ENCODE peak calls at places on chromosomes 13 and 19, in six cellular contexts. R is H9, H is IMR-90, C is H1, W is neuronal stem cell, V is mesendoderm. Q is an unnamed sample.

GRCh38 chr13:51502206-51502651 is 49.4 kb upstream of the INTS6 start:
- DNase-seq in R (no peak), V (no peak), H (peak), W (no peak), C (no peak), Q (peak)

GRCh38 chr13:30718661-30719520 is 16.5 kb upstream of the ALOX5AP start:
- DNase-seq in V (no peak), W (no peak), R (no peak), H (peak), C (no peak), Q (peak)

GRCh38 chr13:85557651-85558050 is 241.6 kb downstream of the SLITRK6 start:
- DNase-seq in C (no peak), W (no peak), H (no peak), V (no peak), R (no peak), Q (no peak)

GRCh38 chr13:100356889-100357288 is 231.7 kb downstream of the GGACT start:
- DNase-seq in C (no peak), H (peak), R (no peak), W (no peak), V (no peak), Q (peak)

GRCh38 chr19:34654796-34655195 is 22.2 kb downstream of the SCGB2B2 start:
- DNase-seq in V (no peak), R (no peak), H (no peak), C (no peak), W (no peak), Q (no peak)

GRCh38 chr19:53019684-53020083 is 6.0 kb downstream of the ERVV-1 start:
- DNase-seq in H (no peak), V (peak), C (peak), R (peak), W (no peak), Q (no peak)

GRCh38 chr19:6362024-6362344 is 653 bp downstream of the CLPP start:
- DNase-seq in C (peak), H (no peak), R (no peak), W (no peak), V (no peak), Q (no peak)

GRCh38 chr13:36417328-36417727 is 15.0 kb upstream of the CCNA1 start:
- DNase-seq in C (no peak), R (no peak), V (no peak), H (no peak), W (no peak), Q (no peak)

GRCh38 chr13:30037766-30038165 is 187.3 kb upstream of the UBL3 start:
- DNase-seq in H (peak), R (no peak), W (no peak), V (no peak), C (no peak), Q (peak)

GRCh38 chr19:29524201-29524911 is 1.4 kb upstream of the VSTM2B start:
- DNase-seq in V (peak), H (no peak), R (peak), C (no peak), W (peak), Q (no peak)

GRCh38 chr19:54256250-54257115 is 590 bp downstream of the LILRB5 start:
- DNase-seq in W (no peak), R (peak), C (peak), V (no peak), H (no peak), Q (no peak)

GRCh38 chr19:35379992-35380391 is 9.1 kb downstream of the GPR42 start:
- DNase-seq in R (no peak), V (no peak), C (no peak), H (no peak), W (no peak), Q (peak)

GRCh38 chr19:29098091-29098490 is 114.9 kb downstream of the UQCRFS1 start:
- DNase-seq in R (no peak), W (no peak), C (no peak), H (no peak), V (no peak), Q (no peak)

GRCh38 chr13:96836733-96837132 is 157.5 kb downstream of the OXGR1 start:
- DNase-seq in C (no peak), W (no peak), V (no peak), H (no peak), R (no peak), Q (no peak)

GRCh38 chr19:45154064-45154827 is 6.5 kb downstream of the NKPD1 start:
- DNase-seq in W (no peak), V (peak), R (no peak), H (peak), C (no peak), Q (peak)

GRCh38 chr13:106882222-106882621 is 314.3 kb upstream of the ARGLU1 start:
- DNase-seq in W (peak), V (peak), C (no peak), H (no peak), R (no peak), Q (no peak)

GRCh38 chr13:50403311-50403710 is 388.1 kb downstream of the KCNRG start:
- DNase-seq in H (peak), C (no peak), V (no peak), R (no peak), W (no peak), Q (no peak)

GRCh38 chr13:51222510-51223283 is 499 bp downstream of the FAM124A start:
- DNase-seq in V (peak), W (peak), C (peak), R (no peak), H (no peak), Q (peak)

GRCh38 chr19:16749326-16749725 is 29.7 kb downstream of the NWD1 start:
- DNase-seq in V (no peak), W (no peak), R (no peak), H (no peak), C (no peak), Q (no peak)

GRCh38 chr13:107873908-107874307 is 341.4 kb downstream of the LIG4 start:
- DNase-seq in H (no peak), W (no peak), C (no peak), R (no peak), V (no peak), Q (no peak)

GRCh38 chr13:112617754-112618375 is 29.9 kb upstream of the TUBGCP3 start:
- DNase-seq in H (no peak), C (peak), W (no peak), R (no peak), V (no peak), Q (no peak)

GRCh38 chr13:34757441-34757840 is 184.6 kb upstream of the NBEA start:
- DNase-seq in R (no peak), W (no peak), H (no peak), C (no peak), V (no peak), Q (no peak)

GRCh38 chr13:85241045-85241444 is 558.2 kb downstream of the SLITRK6 start:
- DNase-seq in V (no peak), C (no peak), W (no peak), R (no peak), H (peak), Q (peak)

GRCh38 chr13:95641961-95642621 is 2.4 kb downstream of the DZIP1 start:
- DNase-seq in H (peak), R (peak), C (peak), W (peak), V (peak), Q (peak)

GRCh38 chr13:73303858-73304257 is 245.1 kb downstream of the KLF5 start:
- DNase-seq in V (peak), W (no peak), H (peak), R (peak), C (no peak), Q (no peak)

GRCh38 chr13:47831265-47831664 is 169.8 kb downstream of the SUCLA2 start:
- DNase-seq in V (no peak), H (peak), R (no peak), W (no peak), C (no peak), Q (peak)

GRCh38 chr13:25689539-25689938 is 317.8 kb downstream of the ATP8A2 start:
- DNase-seq in W (no peak), R (no peak), V (no peak), H (no peak), C (no peak), Q (no peak)

GRCh38 chr19:21127898-21128297 is 13.9 kb upstream of the ZNF431 start:
- DNase-seq in V (no peak), W (no peak), R (no peak), H (no peak), C (no peak), Q (no peak)

GRCh38 chr19:21133633-21134032 is 8.2 kb upstream of the ZNF431 start:
- DNase-seq in V (no peak), H (no peak), W (no peak), R (no peak), C (no peak), Q (no peak)

GRCh38 chr19:21128901-21129698 is 12.7 kb upstream of the ZNF431 start:
- DNase-seq in C (no peak), W (no peak), V (no peak), H (no peak), R (no peak), Q (no peak)

GRCh38 chr19:21127001-21127400 is 14.8 kb upstream of the ZNF431 start:
- DNase-seq in W (no peak), V (no peak), H (no peak), C (no peak), R (no peak), Q (no peak)

GRCh38 chr19:21130097-21130775 is 11.6 kb upstream of the ZNF431 start:
- DNase-seq in H (no peak), C (no peak), R (no peak), V (no peak), W (no peak), Q (no peak)
- H2BK5ac ChIP-seq in H (no peak), C (no peak), R (no peak), V (no peak), W (no peak), Q (no peak)

DNA sequence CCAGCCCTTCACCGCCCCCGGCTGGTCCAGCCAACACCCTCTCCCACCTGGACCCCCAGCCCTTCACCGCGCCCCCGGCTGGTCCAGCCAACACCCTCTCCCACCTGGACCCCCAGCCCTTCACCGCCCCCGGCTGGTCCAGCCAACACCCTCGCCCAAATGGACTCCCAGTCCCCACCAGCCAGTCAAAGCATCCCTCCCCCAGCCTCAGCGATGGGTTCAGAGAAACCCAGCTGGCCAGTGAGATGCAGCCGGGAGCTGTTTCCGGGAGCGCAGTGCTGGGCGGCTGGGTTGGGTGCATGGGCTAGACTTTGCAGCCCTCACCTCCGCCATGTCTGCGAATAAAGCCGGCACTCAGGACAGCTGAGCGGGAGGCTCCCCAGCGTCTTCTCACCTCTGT is 6.5 kb upstream of the CDC34 start:
- DNase-seq in W (no peak), H (no peak), R (no peak), V (no peak), C (no peak), Q (no peak)
- H3K4me2 ChIP-seq in W (no peak), H (no peak), R (no peak), V (no peak), C (no peak), Q (no peak)

GRCh38 chr19:48255376-48256303 is at the start of gene CARD8:
- DNase-seq in C (peak), W (peak), H (peak), R (peak), V (peak), Q (peak)
- H2BK5ac ChIP-seq in C (peak), W (no peak), H (peak), R (no peak), V (peak), Q (peak)

GRCh38 chr19:543912-544608 is at the start of gene GZMM:
- DNase-seq in C (no peak), H (no peak), W (no peak), V (no peak), R (peak), Q (no peak)
- H3K4me2 ChIP-seq in C (no peak), H (no peak), W (no peak), V (no peak), R (no peak), Q (no peak)

DNA sequence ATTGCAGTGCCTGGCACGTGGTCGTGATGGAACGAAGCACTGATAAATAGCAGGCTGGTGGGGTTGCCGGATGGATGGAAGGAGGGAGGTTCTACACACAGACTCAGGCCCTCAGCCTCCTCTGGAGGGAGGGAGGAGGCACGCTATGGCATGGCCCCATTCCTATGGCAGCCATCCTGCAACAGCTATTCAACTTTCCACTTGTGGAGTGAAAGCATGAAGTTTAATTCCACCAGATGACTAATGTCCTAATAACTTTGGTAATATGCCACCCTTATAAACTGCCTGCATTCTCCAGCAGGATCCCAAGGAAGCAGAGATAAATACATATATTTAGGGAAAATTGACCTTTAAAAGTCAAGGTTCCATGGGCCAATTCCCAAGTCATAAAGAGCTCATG is 92.4 kb downstream of the KL start:
- DNase-seq in C (no peak), H (peak), V (no peak), W (no peak), R (no peak), Q (no peak)
- H2BK5ac ChIP-seq in C (no peak), H (peak), V (no peak), W (no peak), R (no peak), Q (no peak)

GRCh38 chr13:102935896-102936321 is 90.1 kb downstream of the ERCC5 start:
- DNase-seq in H (no peak), C (no peak), W (no peak), R (no peak), V (no peak), Q (no peak)
- H3K4me2 ChIP-seq in H (no peak), C (no peak), W (no peak), R (no peak), V (no peak), Q (no peak)

GRCh38 chr13:45340422-45341033 is 455 bp downstream of the TPT1 start:
- DNase-seq in W (peak), R (peak), C (peak), H (peak), V (peak), Q (peak)
- H2BK5ac ChIP-seq in W (peak), R (no peak), C (peak), H (peak), V (peak), Q (peak)

DNA sequence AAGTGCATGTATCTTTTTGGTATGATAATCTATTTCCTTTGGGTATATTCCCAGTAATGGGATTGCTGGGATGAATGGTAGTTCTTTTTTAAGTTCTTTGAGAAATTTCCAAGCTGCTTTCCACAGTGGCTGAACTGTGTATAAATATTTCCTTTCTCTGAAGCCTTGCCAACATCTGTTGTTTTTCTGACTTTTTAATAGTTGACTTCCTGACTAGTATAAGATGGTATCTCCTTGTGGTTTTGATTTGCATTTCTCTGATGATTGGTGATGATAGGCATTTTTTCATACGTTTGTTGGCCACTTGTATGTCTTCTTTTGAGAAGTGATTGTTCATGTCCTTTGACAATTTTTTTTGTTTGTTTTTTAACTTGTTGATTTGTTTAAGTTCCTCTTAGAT is 61.6 kb upstream of the PCDH17 start:
- DNase-seq in V (no peak), H (no peak), C (no peak), W (no peak), R (no peak), Q (peak)
- H3K4me2 ChIP-seq in V (no peak), H (no peak), C (no peak), W (no peak), R (no peak), Q (no peak)